ENCODE peak calls at places on chromosomes 5 and 9, in six cellular contexts. L is Panc1, Y is HFF-Myc, H is dorsolateral prefrontal cortex, X is BE2C, W is kidney. P is an unnamed sample.

GRCh38 chr5:112737088-112737471 is 605 bp upstream of the APC start:
- DNase-seq in Y (no peak), X (no peak), W (no peak), H (no peak), L (no peak), P (no peak)

GRCh38 chr5:41843456-41844112 is 26.6 kb downstream of the OXCT1 start:
- DNase-seq in W (no peak), H (no peak), L (no peak), Y (peak), X (peak), P (no peak)

GRCh38 chr9:113998529-113999255 is 79.4 kb downstream of the AMBP start:
- DNase-seq in Y (no peak), H (no peak), L (no peak), X (peak), W (peak), P (no peak)

GRCh38 chr5:58466939-58467338 is 7.1 kb upstream of the PLK2 start:
- DNase-seq in Y (no peak), X (peak), H (no peak), W (no peak), L (no peak), P (no peak)

GRCh38 chr5:112762113-112762810 is 24.6 kb downstream of the APC start:
- DNase-seq in X (no peak), W (no peak), H (no peak), L (no peak), Y (no peak), P (no peak)

GRCh38 chr5:64766105-64766504 is 2.4 kb downstream of the SREK1IP1 start:
- DNase-seq in X (no peak), W (no peak), H (no peak), L (no peak), Y (no peak), P (no peak)

GRCh38 chr9:111805841-111806241 is 11.1 kb upstream of the SHOC1 start:
- DNase-seq in X (no peak), H (no peak), W (no peak), Y (peak), L (peak), P (no peak)

GRCh38 chr9:78296208-78296892 is 575 bp upstream of the PSAT1 start:
- DNase-seq in L (no peak), X (peak), H (peak), Y (no peak), W (no peak), P (no peak)

GRCh38 chr5:173296737-173297676 is 31.2 kb downstream of the STC2 start:
- DNase-seq in W (peak), H (no peak), Y (no peak), L (no peak), X (no peak), P (no peak)

GRCh38 chr5:148687427-148687826 is 33.1 kb upstream of the HTR4 start:
- DNase-seq in Y (peak), H (no peak), X (peak), W (no peak), L (peak), P (no peak)

GRCh38 chr5:11564716-11565115 is 339.5 kb downstream of the CTNND2 start:
- DNase-seq in W (no peak), Y (no peak), X (no peak), L (no peak), H (peak), P (no peak)

GRCh38 chr5:141513021-141513626 is 24.2 kb downstream of the PCDHGC5 start:
- DNase-seq in W (peak), Y (no peak), X (peak), L (no peak), H (peak), P (no peak)

GRCh38 chr9:121363586-121363961 is 6.5 kb downstream of the STOM start:
- DNase-seq in Y (no peak), L (no peak), W (no peak), H (no peak), X (no peak), P (no peak)

GRCh38 chr5:119055267-119055666 is 15.6 kb upstream of the DMXL1 start:
- DNase-seq in Y (no peak), W (no peak), H (no peak), X (no peak), L (no peak), P (no peak)

GRCh38 chr9:132077881-132078280 is 1.8 kb downstream of the MED27 start:
- DNase-seq in W (no peak), Y (no peak), X (no peak), H (no peak), L (no peak), P (no peak)

GRCh38 chr5:149060325-149060724 is 2.5 kb downstream of the SH3TC2 start:
- DNase-seq in Y (no peak), W (no peak), X (peak), H (no peak), L (no peak), P (no peak)

GRCh38 chr5:44987026-44987425 is 178.3 kb downstream of the MRPS30 start:
- DNase-seq in L (no peak), H (no peak), Y (no peak), X (no peak), W (no peak), P (no peak)

GRCh38 chr5:95794070-95794516 is 28.4 kb downstream of the GLRX start:
- DNase-seq in W (no peak), X (no peak), Y (no peak), H (no peak), L (no peak), P (no peak)

GRCh38 chr5:172102913-172103629 is 85.0 kb downstream of the STK10 start:
- DNase-seq in W (peak), L (peak), H (no peak), Y (peak), X (no peak), P (peak)

GRCh38 chr9:128081052-128081451 is 13.0 kb downstream of the SLC25A25 start:
- DNase-seq in H (no peak), W (peak), Y (peak), L (no peak), X (peak), P (no peak)

GRCh38 chr9:129176786-129177442 is 1.1 kb downstream of the IER5L start:
- DNase-seq in W (peak), L (no peak), Y (no peak), X (peak), H (no peak), P (no peak)

GRCh38 chr5:168324864-168325615 is 33.6 kb downstream of the WWC1 start:
- DNase-seq in H (no peak), W (no peak), Y (no peak), L (no peak), X (no peak), P (no peak)

GRCh38 chr5:16082982-16083381 is 96.6 kb downstream of the MARCHF11 start:
- DNase-seq in H (no peak), W (no peak), L (no peak), Y (no peak), X (no peak), P (no peak)

GRCh38 chr5:168471785-168472184 is 14.5 kb upstream of the RARS1 start:
- DNase-seq in H (no peak), W (no peak), X (no peak), L (no peak), Y (peak), P (no peak)

GRCh38 chr9:126478216-126478981 is 135.3 kb upstream of the LMX1B start:
- DNase-seq in Y (no peak), W (peak), X (no peak), L (no peak), H (no peak), P (no peak)
- TF ChIP-seq CTCF in Y (no peak), W (no peak), X (no peak), L (no peak), H (no peak), P (no peak)

DNA sequence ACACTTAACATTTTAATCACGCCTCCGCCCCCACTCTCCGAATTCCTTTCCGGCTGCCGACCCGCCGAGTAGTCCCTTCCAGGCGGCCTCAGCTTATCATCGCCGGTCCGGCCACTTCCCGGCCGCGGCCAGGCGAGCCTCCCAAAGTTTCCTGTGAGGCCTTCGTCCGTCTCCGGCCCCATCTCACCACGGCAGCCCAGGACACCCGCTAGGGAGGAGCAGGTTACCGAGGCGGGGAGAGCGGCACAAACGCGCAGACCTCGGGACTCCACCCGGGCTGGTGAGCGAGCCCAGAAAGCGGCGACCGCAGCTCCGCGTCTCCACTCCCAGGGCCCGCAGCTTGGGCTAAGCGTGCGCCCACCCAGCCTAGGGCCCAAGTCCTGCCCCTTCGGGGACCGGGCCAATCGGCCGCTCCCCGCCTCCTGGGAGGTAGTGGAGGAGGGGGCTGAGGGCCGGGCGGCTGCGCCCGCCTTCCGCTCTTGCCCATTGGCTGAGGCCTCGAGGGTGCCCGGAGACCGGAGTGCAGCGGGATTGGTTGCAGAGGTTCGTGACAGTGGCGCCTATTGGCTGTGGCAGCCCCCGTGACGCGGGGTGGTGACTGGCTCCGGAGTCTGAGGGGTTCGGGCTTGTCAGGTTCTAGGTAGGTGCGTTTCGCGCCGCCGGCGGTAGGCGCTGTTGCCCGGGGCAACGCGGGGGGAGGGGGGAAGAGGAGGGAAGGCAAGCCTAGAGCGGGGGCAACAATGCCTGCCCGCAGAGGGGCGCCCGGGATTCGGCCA is 845 bp downstream of the FER start:
- DNase-seq in L (peak), Y (peak), W (peak), X (peak), H (peak), P (peak)
- TF ChIP-seq CTCF in L (peak), Y (no peak), W (no peak), X (peak), H (peak), P (peak)

GRCh38 chr9:87521834-87522233 is 24.2 kb downstream of the DAPK1 start:
- DNase-seq in X (no peak), L (no peak), H (no peak), Y (no peak), W (no peak), P (no peak)

GRCh38 chr9:87527211-87527916 is 29.7 kb downstream of the DAPK1 start:
- DNase-seq in L (no peak), X (no peak), W (no peak), H (no peak), Y (no peak), P (no peak)

GRCh38 chr9:87524061-87524460 is 26.4 kb downstream of the DAPK1 start:
- DNase-seq in X (no peak), W (no peak), H (no peak), L (no peak), Y (no peak), P (no peak)

GRCh38 chr9:87528969-87529368 is 31.3 kb downstream of the DAPK1 start:
- DNase-seq in W (no peak), H (no peak), L (no peak), Y (no peak), X (no peak), P (no peak)

GRCh38 chr9:87525546-87526303 is 28.1 kb downstream of the DAPK1 start:
- DNase-seq in X (no peak), H (no peak), W (no peak), Y (no peak), L (no peak), P (no peak)
- TF ChIP-seq CTCF in X (no peak), H (no peak), W (no peak), Y (no peak), L (no peak), P (no peak)

GRCh38 chr5:121969660-121970295 is 8.0 kb downstream of the SRFBP1 start:
- DNase-seq in Y (no peak), L (no peak), W (no peak), H (no peak), X (no peak), P (no peak)

GRCh38 chr5:121963409-121963808 is 1.6 kb downstream of the SRFBP1 start:
- DNase-seq in L (no peak), Y (no peak), X (no peak), W (no peak), H (no peak), P (no peak)

GRCh38 chr5:121962943-121963342 is 1.2 kb downstream of the SRFBP1 start:
- DNase-seq in Y (no peak), L (no peak), X (no peak), H (no peak), W (no peak), P (no peak)

GRCh38 chr5:121968910-121969607 is 7.3 kb downstream of the SRFBP1 start:
- DNase-seq in W (no peak), L (peak), Y (peak), H (no peak), X (no peak), P (no peak)

GRCh38 chr5:121967187-121967586 is 5.4 kb downstream of the SRFBP1 start:
- DNase-seq in W (no peak), Y (no peak), X (no peak), L (no peak), H (no peak), P (no peak)
- TF ChIP-seq CTCF in W (peak), Y (peak), X (peak), L (peak), H (peak), P (peak)

GRCh38 chr5:125464847-125465432 is 718.5 kb upstream of the ZNF608 start:
- DNase-seq in L (no peak), H (no peak), X (no peak), W (no peak), Y (no peak), P (no peak)
- TF ChIP-seq CTCF in L (no peak), H (no peak), X (no peak), W (no peak), Y (no peak), P (no peak)

DNA sequence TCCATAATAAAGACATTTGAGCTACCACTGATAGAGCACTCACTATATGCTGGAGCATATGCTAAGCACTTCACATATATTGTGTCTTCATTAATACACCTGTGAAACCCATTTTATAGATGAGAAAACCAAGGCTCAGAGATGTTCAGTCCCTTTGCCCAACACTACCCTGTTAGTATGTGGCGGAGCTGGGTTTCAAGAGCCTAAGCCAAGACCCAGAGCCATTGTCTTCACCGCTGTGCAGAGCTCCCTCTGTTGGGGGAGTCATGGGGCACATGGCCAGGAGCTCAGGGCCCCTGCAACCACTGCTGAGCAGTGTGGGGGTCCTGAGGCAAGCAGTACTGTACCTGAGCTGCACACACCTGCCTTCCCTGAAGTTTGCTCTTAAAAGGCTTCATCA is 37.3 kb upstream of the SLC25A51 start:
- DNase-seq in X (no peak), Y (no peak), W (no peak), H (no peak), L (no peak), P (no peak)
- TF ChIP-seq CTCF in X (peak), Y (no peak), W (no peak), H (no peak), L (no peak), P (no peak)

P was measured in chondrocyte.